ENCODE peak calls at places on chromosomes 13 and 19, in ten cellular contexts. U is IMR-90, N is body of pancreas, L is mammary epithelial cell, I is right lobe of liver, C is prostate gland, G is psoas muscle, X is heart left ventricle, D is heart right ventricle, P is stomach. S is an unnamed sample. For H3K36me3 and H3K27me3, the result is how much of the 10 kb centered on the place peaks cover.

GRCh38 chr19:22882797-22883196 is 50.7 kb downstream of the ZNF723 start:
- DNase-seq in U (peak), N (no peak), L (peak), I (no peak), C (no peak), G (no peak), X (no peak), D (no peak), P (no peak), S (peak)

GRCh38 chr13:69947577-69947976 is 160.0 kb upstream of the ATXN8OS start:
- DNase-seq in U (no peak), N (no peak), L (no peak), I (no peak), C (no peak), G (no peak), X (no peak), D (no peak), P (no peak), S (no peak)

GRCh38 chr19:2507109-2507508 is 31.2 kb downstream of the GADD45B start:
- DNase-seq in U (peak), N (peak), L (peak), I (peak), C (peak), G (no peak), X (no peak), D (no peak), P (peak), S (peak)

GRCh38 chr13:49060698-49061387 is 85.1 kb downstream of the FNDC3A start:
- DNase-seq in U (peak), N (no peak), L (peak), I (no peak), C (no peak), G (no peak), X (no peak), D (no peak), P (no peak), S (no peak)

GRCh38 chr19:45349430-45349941 is 8.9 kb downstream of the KLC3 start:
- DNase-seq in U (no peak), N (no peak), L (no peak), I (no peak), C (no peak), G (no peak), X (no peak), D (no peak), P (no peak), S (no peak)

GRCh38 chr19:572891-573825 is 762 bp downstream of the BSG start:
- DNase-seq in U (peak), N (peak), L (peak), I (peak), C (no peak), G (peak), X (peak), D (peak), P (peak), S (peak)

GRCh38 chr13:41765813-41766212 is 195.1 kb downstream of the VWA8 start:
- DNase-seq in U (no peak), N (no peak), L (no peak), I (no peak), C (no peak), G (no peak), X (no peak), D (no peak), P (no peak), S (no peak)

GRCh38 chr19:17348700-17349099 is 11.3 kb downstream of the GTPBP3 start:
- DNase-seq in U (peak), N (no peak), L (peak), I (peak), C (no peak), G (peak), X (peak), D (peak), P (no peak), S (peak)

GRCh38 chr19:55225415-55225958 is 3.1 kb downstream of the TMEM86B start:
- DNase-seq in U (no peak), N (no peak), L (no peak), I (no peak), C (no peak), G (no peak), X (no peak), D (no peak), P (no peak), S (no peak)

GRCh38 chr13:73754727-73755292 is 379.4 kb downstream of the KLF12 start:
- DNase-seq in U (peak), N (peak), L (peak), I (no peak), C (peak), G (no peak), X (no peak), D (no peak), P (no peak), S (peak)

GRCh38 chr19:45972081-45972943 is 1.4 kb downstream of the NOVA2 start:
- DNase-seq in U (no peak), N (no peak), L (no peak), I (peak), C (no peak), G (no peak), X (no peak), D (no peak), P (no peak), S (no peak)

DNA sequence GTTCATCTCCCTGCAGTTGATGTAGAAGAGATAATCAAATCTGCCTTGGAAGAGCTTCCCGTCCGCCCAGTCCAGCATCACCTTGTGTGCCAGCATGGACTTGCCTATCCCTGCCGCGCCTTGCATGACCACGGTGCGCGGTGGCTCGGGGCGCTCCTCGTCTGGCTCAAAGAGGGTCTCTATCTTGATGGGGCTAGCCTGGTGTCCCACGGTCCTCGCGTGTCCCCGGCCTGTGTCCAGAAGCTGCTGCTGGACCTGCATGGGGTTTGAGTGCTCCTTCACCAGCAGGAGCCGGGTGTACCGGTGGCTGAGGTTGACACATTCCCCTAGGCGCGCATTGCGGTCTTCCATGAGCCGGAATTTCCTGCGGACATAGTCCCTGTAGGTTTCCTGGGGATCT is 13.2 kb downstream of the NLRP12 start:
- DNase-seq in U (no peak), N (no peak), L (no peak), I (no peak), C (no peak), G (no peak), X (no peak), D (no peak), P (no peak), S (no peak)
- H3K36me3 ChIP-seq in U (under half), N (under half), L (under half), I (under half), C (under half), G (under half), X (under half), D (under half), P (under half), S (under half)

GRCh38 chr19:39306075-39306474 is 9.9 kb downstream of the IFNL1 start:
- DNase-seq in U (no peak), N (no peak), L (no peak), I (no peak), C (no peak), G (no peak), X (no peak), D (no peak), P (no peak), S (no peak)

GRCh38 chr19:39307822-39308530 is 11.8 kb downstream of the IFNL1 start:
- DNase-seq in U (no peak), N (no peak), L (no peak), I (no peak), C (no peak), G (no peak), X (no peak), D (no peak), P (no peak), S (no peak)

GRCh38 chr19:39308531-39309304 is 11.9 kb downstream of the LRFN1 start:
- DNase-seq in U (no peak), N (no peak), L (no peak), I (no peak), C (no peak), G (no peak), X (no peak), D (no peak), P (no peak), S (no peak)

GRCh38 chr19:39304701-39305571 is 8.7 kb downstream of the IFNL1 start:
- DNase-seq in U (no peak), N (no peak), L (no peak), I (no peak), C (no peak), G (no peak), X (no peak), D (no peak), P (no peak), S (no peak)

GRCh38 chr19:39307233-39307821 is 11.1 kb downstream of the IFNL1 start:
- DNase-seq in U (no peak), N (no peak), L (no peak), I (no peak), C (no peak), G (no peak), X (no peak), D (peak), P (peak), S (no peak)
- H3K27me3 ChIP-seq in U (half or more), N (under half), L (under half), I (under half), C (under half), G (half or more), X (under half), D (half or more), P (half or more), S (under half)

GRCh38 chr19:30884146-30884812 is 465.0 kb downstream of the TSHZ3 start:
- DNase-seq in U (no peak), N (no peak), L (no peak), I (no peak), C (no peak), G (no peak), X (no peak), D (no peak), P (no peak), S (no peak)
- TF ChIP-seq CTCF in U (no peak), N (no peak), L (no peak), I (no peak), C (no peak), G (no peak), X (no peak), D (no peak), P (no peak), S (no peak)

DNA sequence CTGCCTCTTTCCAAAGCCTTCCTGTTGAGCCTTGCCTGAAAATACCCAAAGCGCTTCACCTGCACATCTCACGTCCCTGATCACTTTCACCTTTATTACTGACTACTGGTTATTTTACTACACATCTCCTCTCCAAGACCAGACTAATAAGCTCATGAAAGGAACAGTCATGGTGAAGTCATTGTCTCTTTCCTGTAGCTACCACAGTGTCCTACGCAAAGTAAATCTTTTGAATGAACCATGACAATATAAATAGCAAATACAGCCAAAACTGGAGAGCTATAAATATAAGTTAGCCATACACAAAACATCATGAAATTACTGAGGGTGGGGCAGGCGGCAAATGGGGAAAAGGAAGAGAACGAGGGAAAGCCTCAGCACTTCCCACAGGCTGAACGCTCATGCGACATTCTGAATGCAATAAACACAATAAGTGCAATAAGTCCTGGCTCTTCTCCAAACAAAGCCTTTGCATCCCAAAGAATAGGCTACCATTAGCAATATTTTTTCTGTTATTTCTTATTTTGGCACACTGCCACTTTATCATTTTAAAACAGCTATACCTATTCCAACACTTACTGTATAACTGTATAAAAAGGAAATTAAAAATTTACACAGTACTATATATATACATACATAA is 62.5 kb downstream of the TUBGCP3 start:
- DNase-seq in U (peak), N (no peak), L (no peak), I (no peak), C (no peak), G (no peak), X (no peak), D (no peak), P (no peak), S (no peak)
- H3K36me3 ChIP-seq in U (under half), N (under half), L (under half), I (under half), C (under half), G (under half), X (under half), D (half or more), P (under half), S (under half)

GRCh38 chr19:19224852-19225494 is 13.2 kb downstream of the NCAN start:
- DNase-seq in U (peak), N (peak), L (peak), I (peak), C (peak), G (peak), X (peak), D (peak), P (peak), S (peak)
- H3K27me3 ChIP-seq in U (under half), N (under half), L (under half), I (under half), C (under half), G (under half), X (under half), D (under half), P (half or more), S (under half)

GRCh38 chr19:38473201-38473600 is 39.7 kb downstream of the RYR1 start:
- DNase-seq in U (no peak), N (no peak), L (no peak), I (no peak), C (no peak), G (no peak), X (no peak), D (no peak), P (no peak), S (no peak)

GRCh38 chr19:38475176-38475575 is 41.7 kb downstream of the RYR1 start:
- DNase-seq in U (no peak), N (no peak), L (no peak), I (no peak), C (no peak), G (no peak), X (no peak), D (no peak), P (no peak), S (no peak)

GRCh38 chr19:38467541-38468525 is 34.3 kb downstream of the RYR1 start:
- DNase-seq in U (no peak), N (no peak), L (no peak), I (no peak), C (no peak), G (no peak), X (no peak), D (no peak), P (no peak), S (no peak)

GRCh38 chr19:38469151-38469550 is 35.7 kb downstream of the RYR1 start:
- DNase-seq in U (no peak), N (no peak), L (no peak), I (no peak), C (no peak), G (peak), X (no peak), D (no peak), P (no peak), S (no peak)

GRCh38 chr19:38470788-38471480 is 37.4 kb downstream of the RYR1 start:
- DNase-seq in U (no peak), N (no peak), L (no peak), I (no peak), C (no peak), G (no peak), X (no peak), D (no peak), P (no peak), S (no peak)
- TF ChIP-seq CTCF in U (no peak), N (no peak), L (no peak), I (no peak), C (no peak), G (no peak), X (no peak), D (no peak), P (no peak), S (no peak)

GRCh38 chr19:10981496-10981895 is 20.7 kb downstream of the SMARCA4 start:
- DNase-seq in U (peak), N (no peak), L (no peak), I (no peak), C (no peak), G (no peak), X (no peak), D (no peak), P (no peak), S (no peak)
- H3K36me3 ChIP-seq in U (under half), N (under half), L (under half), I (under half), C (under half), G (under half), X (under half), D (under half), P (under half), S (under half)

S was measured in brain microvascular endothelial cell.